ENCODE peak calls at places on chromosome 15, in seven cellular contexts. F is activated CD4-positive, alpha-beta T cell treated with anti-CD3 and anti-CD28 coated beads, Interleukin-2, amount 10 ng/mL, durations not matched to agents 7 days and 5 days; R is activated T-cell treated with anti-CD3 and anti-CD28 coated beads for 4 hours; V is left lobe of liver; O is COR-L47; G is C1 segment of cervical spinal cord; B is iris pigment epithelial cell. U is an unnamed sample.

GRCh38 chr15:63555520-63555919 is 41.7 kb upstream of the FBXL22 start:
- DNase-seq in F (no peak), G (no peak), O (no peak), B (no peak), V (no peak), R (no peak), U (no peak)

GRCh38 chr15:39273805-39274411 is 307.0 kb upstream of the THBS1 start:
- DNase-seq in G (no peak), V (peak), R (no peak), O (peak), F (no peak), B (no peak), U (peak)

GRCh38 chr15:80207887-80208286 is 44.1 kb downstream of the CTXND1 start:
- DNase-seq in V (peak), O (no peak), R (no peak), G (no peak), F (no peak), B (peak), U (no peak)

GRCh38 chr15:100092034-100092433 is 249.7 kb downstream of the ADAMTS17 start:
- DNase-seq in V (no peak), B (no peak), G (no peak), F (no peak), O (no peak), R (no peak), U (no peak)

GRCh38 chr15:35444557-35445204 is 101.3 kb downstream of the DPH6 start:
- DNase-seq in R (no peak), O (peak), B (peak), G (peak), F (no peak), V (no peak), U (peak)

GRCh38 chr15:101162701-101163483 is 89.0 kb downstream of the CHSY1 start:
- DNase-seq in O (no peak), B (no peak), F (no peak), G (peak), R (no peak), V (no peak), U (peak)

GRCh38 chr15:80480909-80481308 is 76.7 kb downstream of the ARNT2 start:
- DNase-seq in R (no peak), O (no peak), V (no peak), B (peak), F (no peak), G (no peak), U (no peak)

GRCh38 chr15:67174864-67175573 is 79.4 kb downstream of the AAGAB start:
- DNase-seq in R (no peak), O (no peak), B (peak), V (no peak), F (no peak), G (no peak), U (no peak)

GRCh38 chr15:37586976-37587375 is 347.5 kb upstream of the TMCO5A start:
- DNase-seq in V (no peak), F (no peak), O (no peak), R (no peak), B (peak), G (no peak), U (no peak)

GRCh38 chr15:31477851-31478250 is 151.2 kb downstream of the KLF13 start:
- DNase-seq in F (no peak), B (no peak), G (no peak), O (no peak), R (no peak), V (no peak), U (no peak)

U was measured in SHP77.